ENCODE peak calls at places on chromosomes 12 and 14, in seven cellular contexts. I is H9; V is neural progenitor cell; E is GM10248; G is adrenal gland; X is AG09319; W is CD8-positive, alpha-beta T cell. T is an unnamed sample.

GRCh38 chr12:612886-613285 is 50.4 kb downstream of the NINJ2 start:
- DNase-seq in I (no peak), G (no peak), E (no peak), W (no peak), V (no peak), X (no peak), T (no peak)

GRCh38 chr12:51357374-51358047 is 11.0 kb upstream of the CELA1 start:
- DNase-seq in I (no peak), E (no peak), W (no peak), X (no peak), G (no peak), V (no peak), T (no peak)

GRCh38 chr12:108821407-108822397 is 35.7 kb downstream of the SSH1 start:
- DNase-seq in E (no peak), X (no peak), G (no peak), W (no peak), V (no peak), I (no peak), T (no peak)

GRCh38 chr12:96906498-96906848 is 584 bp upstream of the NEDD1 start:
- DNase-seq in W (no peak), E (no peak), V (no peak), G (peak), I (no peak), X (no peak), T (no peak)

GRCh38 chr12:131438874-131439273 is 272.0 kb upstream of the SFSWAP start:
- DNase-seq in W (no peak), E (no peak), X (no peak), I (peak), G (no peak), V (peak), T (no peak)

GRCh38 chr12:122021822-122022392 is at the start of gene BCL7A:
- DNase-seq in G (peak), W (peak), E (peak), I (peak), X (peak), V (peak), T (peak)

GRCh38 chr14:74911704-74912103 is 11.4 kb downstream of the RPS6KL1 start:
- DNase-seq in G (no peak), E (no peak), I (no peak), X (no peak), V (no peak), W (no peak), T (no peak)

GRCh38 chr12:22437031-22437806 is 102.7 kb upstream of the ST8SIA1 start:
- DNase-seq in V (peak), G (no peak), I (peak), W (no peak), X (no peak), E (no peak), T (no peak)

GRCh38 chr12:20646239-20646827 is 48.8 kb upstream of the SLCO1C1 start:
- DNase-seq in W (no peak), I (no peak), E (peak), X (peak), G (no peak), V (peak), T (no peak)

GRCh38 chr12:128810182-128811127 is 13.3 kb downstream of the SLC15A4 start:
- DNase-seq in V (peak), W (no peak), E (peak), I (no peak), X (no peak), G (no peak), T (no peak)

GRCh38 chr14:45089813-45090212 is 5.9 kb downstream of the PRPF39 start:
- DNase-seq in I (no peak), W (no peak), X (no peak), E (peak), G (no peak), V (no peak), T (no peak)

GRCh38 chr14:69152181-69152943 is 557 bp downstream of the DCAF5 start:
- DNase-seq in W (peak), X (no peak), G (no peak), E (peak), I (peak), V (peak), T (no peak)

GRCh38 chr14:64806862-64807495 is 72.7 kb downstream of the SPTB start:
- DNase-seq in X (no peak), E (no peak), G (no peak), I (no peak), W (no peak), V (no peak), T (no peak)

GRCh38 chr12:4978737-4979136 is 64.9 kb upstream of the KCNA5 start:
- DNase-seq in I (peak), W (no peak), X (no peak), G (no peak), E (no peak), V (no peak), T (no peak)

GRCh38 chr12:39617887-39618286 is 1.7 kb downstream of the ABCD2 start:
- DNase-seq in I (no peak), X (no peak), E (no peak), W (no peak), V (no peak), G (no peak), T (no peak)

GRCh38 chr12:124921200-124922008 is 7.0 kb upstream of the UBC start:
- DNase-seq in V (peak), W (no peak), X (no peak), G (peak), E (peak), I (peak), T (no peak)

GRCh38 chr12:53060721-53061276 is 10.9 kb downstream of the TNS2 start:
- DNase-seq in W (no peak), E (no peak), I (no peak), G (peak), X (no peak), V (no peak), T (no peak)

DNA sequence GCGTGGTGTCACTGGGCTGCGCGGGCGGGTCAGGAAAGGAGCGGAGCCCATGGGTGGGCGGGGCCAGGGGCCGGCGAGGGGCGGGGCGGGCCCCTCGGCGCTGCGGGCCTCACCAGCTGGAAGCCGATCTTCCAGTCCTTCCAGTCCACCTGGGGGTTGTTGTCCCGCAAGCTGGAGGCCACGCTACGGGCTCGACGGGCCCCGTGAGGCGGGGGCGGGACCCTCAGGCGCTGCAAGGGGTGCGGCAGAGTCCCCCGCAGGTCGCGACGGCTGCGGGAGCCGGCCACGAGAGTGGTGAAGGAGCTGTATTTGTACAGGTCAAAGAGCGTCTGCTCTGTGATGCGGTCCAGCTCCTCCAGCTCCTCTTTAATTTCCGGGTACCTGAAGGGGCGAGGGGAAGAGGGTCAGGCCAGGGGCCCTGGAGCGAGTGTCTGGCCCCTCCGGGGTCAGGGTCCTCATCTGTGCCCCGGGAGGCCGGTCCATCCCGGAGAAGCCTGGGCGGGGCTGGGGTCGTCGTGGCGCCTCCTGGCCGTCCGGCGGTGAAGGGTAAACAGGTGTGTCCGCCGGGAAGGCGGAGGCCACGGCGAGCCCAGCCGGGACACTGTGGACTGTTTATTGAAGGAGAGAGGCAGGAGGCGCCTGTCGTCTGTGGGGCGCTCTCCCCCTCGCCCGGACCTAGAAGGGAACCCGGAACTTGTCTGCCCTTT is 11.9 kb downstream of the SCNN1A start:
- DNase-seq in E (peak), V (peak), I (peak), W (peak), G (peak), X (no peak), T (peak)
- TF ChIP-seq CTCF in E (no peak), V (no peak), I (peak), W (no peak), G (no peak), X (no peak), T (peak)

DNA sequence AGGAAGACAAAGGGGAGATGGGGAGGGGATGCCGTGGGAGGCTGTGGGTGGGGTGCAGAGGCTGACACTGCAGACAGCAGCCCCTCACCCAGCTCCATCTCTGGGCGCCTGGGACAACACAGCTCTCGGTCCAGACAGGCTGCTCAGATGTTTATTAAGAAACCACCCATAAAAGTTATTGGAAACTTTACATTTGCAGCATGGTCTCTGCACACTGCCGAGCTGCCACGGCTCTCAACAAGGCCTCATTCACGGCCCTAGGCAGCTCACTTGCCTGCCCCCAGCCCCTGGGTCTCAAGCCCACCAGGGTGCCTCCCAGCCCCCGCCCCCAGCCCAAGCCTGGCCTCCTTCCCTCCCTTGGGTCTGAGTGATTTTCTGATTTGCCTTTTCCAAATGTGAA is 21.0 kb upstream of the COL2A1 start:
- DNase-seq in I (no peak), G (no peak), X (no peak), E (no peak), W (no peak), V (no peak), T (no peak)
- TF ChIP-seq CTCF in I (no peak), G (no peak), X (no peak), E (no peak), W (no peak), V (no peak), T (no peak)

DNA sequence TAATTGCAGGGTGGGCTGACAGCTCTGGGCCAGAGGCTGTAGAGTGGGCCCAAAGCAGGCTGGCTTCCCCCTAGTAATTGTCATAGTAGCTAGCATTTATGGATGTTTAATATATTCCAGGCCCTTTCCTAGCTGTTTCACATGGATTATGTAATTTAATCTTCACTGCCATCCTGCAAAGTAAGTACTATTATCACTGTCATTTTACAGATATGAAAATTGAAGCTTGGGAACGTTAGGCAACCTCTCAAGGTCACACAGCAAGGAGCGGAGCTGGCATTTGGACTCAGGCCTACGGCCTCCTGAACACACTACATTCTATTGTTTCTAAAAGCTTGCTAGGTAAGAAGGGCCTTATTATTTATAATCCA is 79.7 kb downstream of the DYRK2 start:
- DNase-seq in G (peak), W (no peak), E (no peak), V (no peak), X (no peak), I (no peak), T (no peak)
- TF ChIP-seq CTCF in G (no peak), W (no peak), E (no peak), V (no peak), X (no peak), I (no peak), T (no peak)

GRCh38 chr12:38157933-38158401 is 158.6 kb upstream of the ALG10B start:
- DNase-seq in W (no peak), I (peak), G (no peak), V (no peak), E (no peak), X (no peak), T (no peak)

GRCh38 chr12:38159092-38159551 is 157.5 kb upstream of the ALG10B start:
- DNase-seq in G (no peak), W (no peak), X (no peak), V (no peak), I (no peak), E (no peak), T (no peak)

GRCh38 chr12:38157274-38157932 is 159.2 kb upstream of the ALG10B start:
- DNase-seq in X (no peak), E (no peak), V (no peak), I (peak), W (no peak), G (no peak), T (no peak)

GRCh38 chr12:38159591-38160317 is 156.8 kb upstream of the ALG10B start:
- DNase-seq in I (no peak), V (no peak), E (no peak), G (no peak), W (no peak), X (no peak), T (no peak)

DNA sequence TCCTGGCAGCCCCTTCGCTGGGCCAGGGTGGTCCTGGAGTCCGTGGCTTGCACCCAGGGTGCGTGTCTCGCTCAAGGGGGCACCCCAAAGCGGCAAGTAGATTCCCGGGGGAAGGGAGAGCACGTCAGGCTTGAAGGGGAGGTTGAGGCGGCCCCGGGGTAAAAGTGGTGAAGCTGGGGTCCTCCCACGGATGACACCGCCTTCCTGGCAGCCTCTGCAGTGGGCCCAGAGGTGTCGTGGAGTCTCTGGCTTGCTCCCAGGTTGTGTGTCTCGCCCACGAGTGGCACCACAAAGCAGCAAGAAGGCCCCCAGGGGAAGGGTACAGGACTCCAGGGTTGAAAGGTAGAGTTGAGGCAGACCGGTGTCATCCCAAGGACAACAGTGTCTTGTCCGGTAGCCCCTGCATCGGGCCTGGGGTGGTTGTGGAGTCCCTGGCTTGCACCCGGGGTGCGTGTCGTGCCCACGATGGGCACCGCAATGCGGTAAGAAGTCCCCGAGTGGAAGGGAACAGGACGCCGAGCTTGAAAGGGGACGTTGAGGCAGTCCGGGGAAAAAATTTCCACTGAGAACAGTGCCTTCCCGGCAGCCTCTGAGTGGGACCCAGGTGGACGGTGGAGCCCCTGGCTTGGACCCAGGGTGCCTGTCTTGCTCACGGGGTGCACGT is 158.0 kb upstream of the ALG10B start:
- DNase-seq in W (no peak), E (no peak), G (no peak), X (no peak), I (peak), V (no peak), T (no peak)
- TF ChIP-seq CTCF in W (no peak), E (no peak), G (no peak), X (no peak), I (no peak), V (no peak), T (no peak)

GRCh38 chr14:97273540-97273939 is 476.4 kb downstream of the VRK1 start:
- DNase-seq in X (no peak), G (no peak), I (no peak), V (no peak), E (no peak), W (no peak), T (no peak)
- TF ChIP-seq CTCF in X (no peak), G (no peak), I (peak), V (no peak), E (no peak), W (no peak), T (peak)

DNA sequence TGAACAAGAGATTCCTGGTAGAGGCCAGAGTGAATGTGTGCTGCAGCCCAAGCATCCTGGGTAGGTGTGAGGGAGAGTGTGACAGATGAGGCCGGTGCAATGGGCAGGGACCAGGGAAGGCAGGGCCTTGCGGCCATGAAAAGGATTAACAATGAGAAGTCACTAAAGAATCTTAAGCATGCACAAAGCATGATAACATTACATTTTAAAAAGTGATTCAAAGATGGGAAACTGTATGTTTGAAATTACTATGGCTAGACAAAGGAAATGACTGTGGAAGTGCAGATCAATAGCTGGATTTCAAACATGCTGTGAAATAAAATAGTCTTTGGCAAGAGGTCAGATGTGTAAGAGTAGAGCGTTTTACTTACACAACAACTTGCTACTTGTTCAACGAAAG is 175.6 kb downstream of the CCDC59 start:
- DNase-seq in I (no peak), V (no peak), E (no peak), W (no peak), G (no peak), X (no peak), T (no peak)
- TF ChIP-seq CTCF in I (no peak), V (no peak), E (no peak), W (no peak), G (no peak), X (no peak), T (no peak)

DNA sequence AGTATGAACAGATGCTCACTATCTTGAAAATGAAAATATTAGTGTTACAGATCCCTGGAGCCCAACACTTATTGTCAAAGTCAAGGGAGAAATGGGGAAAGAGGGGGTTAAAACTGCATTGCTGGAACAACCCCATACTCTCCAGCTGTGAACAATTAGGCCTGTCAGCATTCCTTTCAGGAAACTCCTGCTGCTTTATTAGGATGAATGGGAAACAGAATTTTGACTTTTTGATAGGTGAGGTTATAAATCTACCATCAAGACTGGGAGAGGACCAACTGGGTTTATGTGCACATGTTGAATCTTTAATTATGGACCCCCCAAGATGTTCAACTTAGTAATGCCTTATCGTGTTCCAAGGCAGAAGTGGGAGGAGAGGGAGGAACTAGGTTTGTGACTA is 85.0 kb downstream of the TMTC1 start:
- DNase-seq in X (no peak), G (no peak), I (no peak), E (no peak), V (peak), W (no peak), T (no peak)
- TF ChIP-seq CTCF in X (no peak), G (no peak), I (no peak), E (no peak), V (no peak), W (no peak), T (no peak)